ENCODE peak calls at places on chromosomes 6 and 20, in four cellular contexts. M is posterior vena cava; A is Daoy; U is CD8-positive, alpha-beta memory T cell. F is an unnamed sample.
A peak's percentile ranks its signal among the peaks of the same experiment; 100 is the strongest.

GRCh38 chr6:111411978-111412574 is 70.9 kb downstream of the REV3L start:
- DNase-seq in M (no peak), A (no peak), U (no peak), F (no peak)

GRCh38 chr20:18132663-18133062 is 5.0 kb upstream of the KAT14 start:
- DNase-seq in M (no peak), U (no peak), A (no peak), F (no peak)

GRCh38 chr6:109486068-109486467 is 3.0 kb upstream of the ZBTB24 start:
- DNase-seq in U (no peak), A (no peak), M (no peak), F (no peak)

GRCh38 chr20:37387519-37388269 is 41.8 kb downstream of the SRC start:
- DNase-seq in M (peak; percentile 60), A (no peak), U (no peak), F (peak; percentile 15)

GRCh38 chr6:33620158-33620583 is 951 bp upstream of the ITPR3 start:
- DNase-seq in A (peak; percentile 61), U (peak; percentile 54), M (no peak), F (peak; percentile 87)

GRCh38 chr6:32416031-32416430 is 9.1 kb upstream of the BTNL2 start:
- DNase-seq in M (no peak), U (no peak), A (peak; percentile 28), F (no peak)

GRCh38 chr20:36344517-36345132 is 38.5 kb downstream of the DLGAP4 start:
- DNase-seq in U (no peak), M (no peak), A (peak; percentile 54), F (peak; percentile 49)

GRCh38 chr20:12358006-12358654 is 440.4 kb downstream of the BTBD3 start:
- DNase-seq in A (peak; percentile 3), U (no peak), M (no peak), F (no peak)

GRCh38 chr6:31794294-31794865 is 1.2 kb downstream of the VARS1 start:
- DNase-seq in U (no peak), A (no peak), M (no peak), F (no peak)

GRCh38 chr6:44742828-44743372 is 355.4 kb downstream of the CDC5L start:
- DNase-seq in M (no peak), A (no peak), U (no peak), F (no peak)

GRCh38 chr6:7335519-7335918 is 22.5 kb upstream of the SSR1 start:
- DNase-seq in U (no peak), M (no peak), A (no peak), F (no peak)

GRCh38 chr20:56426926-56427325 is 14.9 kb downstream of the CASS4 start:
- DNase-seq in A (no peak), M (no peak), U (no peak), F (no peak)

GRCh38 chr6:20704325-20704724 is 170.1 kb downstream of the CDKAL1 start:
- DNase-seq in A (no peak), M (no peak), U (no peak), F (no peak)

GRCh38 chr20:5719861-5720401 is 30.3 kb upstream of the SHLD1 start:
- DNase-seq in M (no peak), U (peak; percentile 53), A (peak; percentile 49), F (no peak)

GRCh38 chr20:18739785-18740184 is 73.8 kb upstream of the SCP2D1 start:
- DNase-seq in M (no peak), A (peak; percentile 32), U (no peak), F (peak; percentile 70)